ENCODE peak calls at places on chromosome 10, in eight cellular contexts. G is sigmoid colon, Y is fibroblast of lung, H is posterior vena cava, F is NCI-H1694 treated with DMSO at 0.1 percent for 48 hours, Z is LoVo, X is EL, U is dermis microvascular lymphatic vessel endothelial cell. M is an unnamed sample.
A peak's percentile ranks its signal among the peaks of the same experiment; 100 is the strongest.

GRCh38 chr10:124048371-124049290 is 44.8 kb downstream of the CHST15 start:
- DNase-seq in G (no peak), Y (no peak), H (peak; percentile 36), F (no peak), Z (no peak), X (no peak), U (no peak), M (no peak)

GRCh38 chr10:121406823-121407545 is 191.3 kb downstream of the FGFR2 start:
- DNase-seq in G (no peak), Y (peak; percentile 24), H (no peak), F (no peak), Z (peak; percentile 15), X (no peak), U (no peak), M (no peak)

GRCh38 chr10:68106656-68107055 is 2.6 kb upstream of the MYPN start:
- DNase-seq in G (no peak), Y (peak; percentile 98), H (no peak), F (no peak), Z (peak; percentile 23), X (peak; percentile 96), U (no peak), M (no peak)

GRCh38 chr10:28676297-28676967 is 889 bp upstream of the BAMBI start:
- DNase-seq in G (peak; percentile 73), Y (no peak), H (no peak), F (no peak), Z (no peak), X (peak; percentile 41), U (no peak), M (no peak)

GRCh38 chr10:70331486-70332268 is 47.9 kb upstream of the NPFFR1 start:
- DNase-seq in G (peak; percentile 68), Y (peak; percentile 94), H (peak; percentile 76), F (peak; percentile 29), Z (peak; percentile 88), X (peak; percentile 95), U (peak; percentile 89), M (no peak)

GRCh38 chr10:63072951-63073350 is 60.2 kb upstream of the NRBF2 start:
- DNase-seq in G (no peak), Y (no peak), H (no peak), F (no peak), Z (no peak), X (no peak), U (no peak), M (peak; percentile 42)

GRCh38 chr10:26939290-26939956 is 78.7 kb upstream of the ABI1 start:
- DNase-seq in G (no peak), Y (no peak), H (no peak), F (no peak), Z (no peak), X (no peak), U (no peak), M (peak; percentile 59)

GRCh38 chr10:96578022-96578421 is 8.8 kb downstream of the TM9SF3 start:
- DNase-seq in G (no peak), Y (no peak), H (no peak), F (no peak), Z (no peak), X (no peak), U (no peak), M (no peak)